ENCODE peak calls at places on chromosomes 3 and 15, in six cellular contexts. K, O, X, S, H and Z are unnamed samples.
A peak's percentile ranks its signal among the peaks of the same experiment; 100 is the strongest.

GRCh38 chr15:100627789-100628395 is 25.5 kb downstream of the ASB7 start:
- DNase-seq in K (peak; percentile 32), O (peak; percentile 88), X (peak; percentile 50), S (no peak), H (peak; percentile 48), Z (peak; percentile 70)

GRCh38 chr3:38397320-38397719 is 50.7 kb downstream of the XYLB start:
- DNase-seq in K (no peak), O (peak; percentile 61), X (no peak), S (no peak), H (no peak), Z (no peak)

GRCh38 chr15:58521293-58521991 is 89.7 kb downstream of the LIPC start:
- DNase-seq in K (peak; percentile 52), O (peak; percentile 90), X (peak; percentile 29), S (peak; percentile 77), H (peak; percentile 42), Z (no peak)

GRCh38 chr3:17258823-17259436 is 374.2 kb downstream of the PLCL2 start:
- DNase-seq in K (no peak), O (peak; percentile 58), X (no peak), S (no peak), H (no peak), Z (no peak)

GRCh38 chr3:97896547-97896946 is 74.7 kb downstream of the CRYBG3 start:
- DNase-seq in K (no peak), O (no peak), X (no peak), S (no peak), H (no peak), Z (no peak)

GRCh38 chr3:30786360-30786759 is 108.1 kb downstream of the GADL1 start:
- DNase-seq in K (no peak), O (no peak), X (no peak), S (no peak), H (no peak), Z (no peak)

GRCh38 chr15:99414755-99415731 is 150.7 kb upstream of the MEF2A start:
- DNase-seq in K (no peak), O (no peak), X (no peak), S (no peak), H (no peak), Z (no peak)

GRCh38 chr15:22873204-22873701 is 34.8 kb downstream of the NIPA2 start:
- DNase-seq in K (no peak), O (peak; percentile 82), X (no peak), S (no peak), H (no peak), Z (no peak)

GRCh38 chr15:98823012-98823458 is 174.7 kb downstream of the IGF1R start:
- DNase-seq in K (no peak), O (peak; percentile 46), X (no peak), S (no peak), H (no peak), Z (no peak)

GRCh38 chr15:57333487-57333886 is 42.8 kb upstream of the CGNL1 start:
- DNase-seq in K (no peak), O (peak; percentile 72), X (no peak), S (no peak), H (no peak), Z (no peak)

GRCh38 chr3:122435950-122436349 is 20.1 kb upstream of the WDR5B start:
- DNase-seq in K (no peak), O (no peak), X (no peak), S (no peak), H (no peak), Z (no peak)

GRCh38 chr3:193190387-193190786 is 50.6 kb upstream of the PLAAT1 start:
- DNase-seq in K (no peak), O (peak; percentile 36), X (peak; percentile 26), S (no peak), H (no peak), Z (no peak)

GRCh38 chr3:177195242-177195940 is 1.9 kb downstream of the TBL1XR1 start:
- DNase-seq in K (peak; percentile 19), O (peak; percentile 72), X (peak; percentile 42), S (no peak), H (peak; percentile 28), Z (peak; percentile 40)

GRCh38 chr3:181735921-181736320 is 24.2 kb downstream of the SOX2 start:
- DNase-seq in K (no peak), O (no peak), X (no peak), S (no peak), H (no peak), Z (no peak)

GRCh38 chr3:44186712-44187111 is 55.0 kb upstream of the TOPAZ1 start:
- DNase-seq in K (no peak), O (no peak), X (no peak), S (no peak), H (no peak), Z (no peak)

GRCh38 chr3:47485812-47486211 is 10.1 kb upstream of the SCAP start:
- DNase-seq in K (no peak), O (no peak), X (no peak), S (no peak), H (no peak), Z (no peak)

GRCh38 chr3:64825404-64825803 is 137.6 kb upstream of the ADAMTS9 start:
- DNase-seq in K (no peak), O (no peak), X (no peak), S (no peak), H (no peak), Z (no peak)

GRCh38 chr3:64830681-64831080 is 142.9 kb upstream of the ADAMTS9 start:
- DNase-seq in K (no peak), O (no peak), X (no peak), S (no peak), H (no peak), Z (no peak)

GRCh38 chr3:64832098-64832497 is 144.3 kb upstream of the ADAMTS9 start:
- DNase-seq in K (no peak), O (no peak), X (no peak), S (no peak), H (no peak), Z (no peak)

GRCh38 chr3:64827391-64827790 is 139.6 kb upstream of the ADAMTS9 start:
- DNase-seq in K (no peak), O (no peak), X (no peak), S (no peak), H (no peak), Z (no peak)

DNA sequence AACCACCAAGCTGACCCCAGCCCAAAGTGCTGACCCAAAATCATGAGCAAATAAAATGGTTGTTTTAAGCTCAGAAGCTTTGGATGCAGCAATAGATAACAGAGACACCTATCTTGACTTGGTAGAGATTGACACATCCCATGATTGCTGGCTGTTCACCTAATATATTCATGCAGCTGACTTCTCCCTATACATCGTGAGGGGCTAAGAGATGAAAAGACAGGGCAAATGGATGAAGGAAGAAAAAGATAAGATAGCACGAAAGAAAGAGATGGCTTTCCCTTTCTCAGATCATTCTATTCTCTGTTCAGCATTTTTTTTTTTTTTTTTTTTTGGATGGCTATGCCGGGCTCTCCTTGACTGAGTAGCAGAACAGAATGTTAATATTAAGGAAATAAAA is 141.5 kb upstream of the ADAMTS9 start:
- DNase-seq in K (no peak), O (no peak), X (no peak), S (no peak), H (no peak), Z (no peak)
- H3K27me3 ChIP-seq in K (no peaks in the 10 kb centered on the region), O (no peaks in the 10 kb centered on the region), X (no peaks in the 10 kb centered on the region), S (no peaks in the 10 kb centered on the region), H (no peaks in the 10 kb centered on the region), Z (no peaks in the 10 kb centered on the region)

DNA sequence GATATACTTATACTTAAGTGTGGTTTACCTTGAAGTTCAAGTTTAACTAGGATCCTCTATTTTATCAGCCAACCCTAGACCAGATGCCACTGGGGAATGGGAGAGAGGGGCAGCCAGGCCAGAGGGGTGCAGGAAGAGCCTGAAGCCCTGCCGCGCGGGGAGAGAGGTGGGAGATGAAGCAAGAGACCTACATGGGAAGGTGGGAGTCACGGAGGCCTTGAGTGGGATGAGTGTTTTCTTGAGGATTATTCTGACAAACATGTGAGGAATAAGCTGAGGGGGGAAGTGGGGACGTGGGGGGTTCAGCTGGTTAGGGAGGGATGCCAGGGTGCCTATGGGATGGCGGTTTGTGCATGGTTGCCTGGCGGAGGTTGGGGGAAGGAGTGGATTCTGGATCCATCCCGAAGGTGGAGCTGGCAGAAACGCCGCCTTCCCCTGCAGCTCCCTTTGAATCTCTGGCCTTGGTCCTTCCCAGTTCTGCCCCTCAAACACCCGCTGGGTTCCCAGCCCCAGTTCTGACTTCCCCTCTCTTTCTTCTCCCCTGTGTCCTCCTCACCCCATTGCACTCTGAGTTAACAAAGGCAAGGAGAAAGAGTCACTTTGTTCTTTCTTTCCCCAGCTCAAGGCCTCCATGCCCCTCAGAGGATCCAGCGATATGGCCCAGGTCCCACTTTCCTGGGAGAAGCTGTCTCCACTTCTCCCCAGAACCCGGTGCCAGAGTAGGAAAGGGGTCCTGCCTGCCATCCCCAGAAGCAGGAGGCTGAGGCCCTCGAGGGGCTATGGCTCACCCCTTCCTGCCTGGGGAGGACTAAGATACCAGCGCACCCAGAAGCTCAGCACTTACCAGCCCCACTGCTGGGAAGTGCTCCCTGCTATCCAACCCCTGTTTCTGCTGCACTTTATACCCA is 274.2 kb downstream of the UACA start:
- DNase-seq in K (no peak), O (no peak), X (no peak), S (no peak), H (no peak), Z (no peak)
- H3K4me3 ChIP-seq in K (no peak overlapping the region), O (no peak overlapping the region), X (no peak overlapping the region), S (no peak overlapping the region), H (no peak overlapping the region), Z (no peak overlapping the region)

DNA sequence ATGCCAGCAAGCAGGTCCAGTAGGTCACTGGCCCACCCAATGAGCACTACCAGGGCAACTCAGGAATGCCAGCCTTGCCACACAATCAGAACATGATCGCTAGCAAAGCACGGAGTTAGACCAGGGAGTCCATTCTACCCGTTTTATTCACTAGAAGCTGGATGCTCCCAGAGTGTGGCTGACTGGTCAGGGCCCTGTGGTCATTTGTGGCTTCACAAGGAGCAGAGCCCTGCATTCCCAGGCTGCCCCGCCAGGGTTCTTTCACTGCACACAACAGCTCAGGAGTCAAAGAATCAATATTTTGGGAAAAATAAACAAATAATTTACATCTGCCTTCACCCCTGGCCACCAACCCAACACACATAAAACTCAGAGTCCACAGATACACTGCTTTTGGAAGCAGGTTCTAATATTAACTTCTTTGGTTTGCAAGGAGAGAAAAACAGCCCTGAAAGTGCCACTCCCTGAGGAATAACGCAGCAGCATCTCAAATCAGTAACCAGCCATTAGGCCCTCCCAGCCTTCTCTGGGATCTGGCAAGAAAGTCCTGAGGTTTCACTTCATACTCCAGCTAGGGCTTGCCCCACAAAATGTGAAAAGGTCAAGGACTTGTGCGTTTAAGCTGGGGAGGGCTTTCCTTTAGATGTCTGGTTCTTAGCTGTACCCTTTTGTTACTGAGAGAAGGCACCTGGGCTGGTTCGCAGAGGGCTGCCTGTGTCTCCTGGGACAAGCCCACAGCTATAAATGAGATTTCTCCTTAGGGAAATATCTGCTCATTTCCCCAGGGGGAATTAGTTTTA is 16.0 kb downstream of the SIAH2 start:
- DNase-seq in K (peak; percentile 63), O (no peak), X (no peak), S (no peak), H (no peak), Z (no peak)
- H3K4me1 ChIP-seq in K (peaks cover 32% of the 10 kb centered on the region), O (peaks cover 7% of the 10 kb centered on the region), X (peaks cover 47% of the 10 kb centered on the region), S (peaks cover 53% of the 10 kb centered on the region), H (peaks cover 55% of the 10 kb centered on the region), Z (peaks cover 85% of the 10 kb centered on the region)

GRCh38 chr3:138938877-138939562 is 7.9 kb downstream of the FOXL2 start:
- DNase-seq in K (peak; percentile 40), O (no peak), X (no peak), S (no peak), H (no peak), Z (no peak)

GRCh38 chr3:138935864-138936762 is 10.8 kb downstream of the FOXL2 start:
- DNase-seq in K (peak; percentile 92), O (peak; percentile 69), X (peak; percentile 55), S (peak; percentile 82), H (peak; percentile 73), Z (peak; percentile 69)

GRCh38 chr3:138936763-138937689 is 9.9 kb downstream of the FOXL2 start:
- DNase-seq in K (peak; percentile 74), O (no peak), X (no peak), S (no peak), H (no peak), Z (no peak)

GRCh38 chr3:138938056-138938876 is 8.7 kb downstream of the FOXL2 start:
- DNase-seq in K (peak; percentile 42), O (no peak), X (no peak), S (no peak), H (no peak), Z (no peak)

GRCh38 chr3:138937690-138938055 is 9.3 kb downstream of the FOXL2 start:
- DNase-seq in K (no peak), O (no peak), X (no peak), S (no peak), H (no peak), Z (no peak)
- H3K27me3 ChIP-seq in K (no peaks in the 10 kb centered on the region), O (peaks cover 100% of the 10 kb centered on the region), X (peaks cover 66% of the 10 kb centered on the region), S (peaks cover 82% of the 10 kb centered on the region), H (peaks cover 50% of the 10 kb centered on the region), Z (peaks cover 91% of the 10 kb centered on the region)